ENCODE peak calls at places on chromosome 7, in nine cellular contexts. One of them, this sample, is unnamed.

GRCh38 chr7:21887353-21887752 is 58.3 kb downstream of the CDCA7L start:
- DNase-seq in T1000: no peak
- DNase-seq in GM12864: no peak
- DNase-seq in A172: no peak
- DNase-seq in mesenteric fat pad: no peak
- DNase-seq in stromal cell of bone marrow: no peak
- DNase-seq in amygdala: no peak
- DNase-seq in midbrain: no peak
- DNase-seq in HS-27A: no peak
- DNase-seq in this sample: no peak

GRCh38 chr7:104584620-104585019 is 256.2 kb downstream of the LHFPL3 start:
- DNase-seq in mesenteric fat pad: no peak
- DNase-seq in midbrain: no peak
- DNase-seq in A172: peak
- DNase-seq in HS-27A: no peak
- DNase-seq in stromal cell of bone marrow: no peak
- DNase-seq in GM12864: no peak
- DNase-seq in T1000: no peak
- DNase-seq in amygdala: no peak
- DNase-seq in this sample: no peak

GRCh38 chr7:27168265-27168947 is 3.1 kb upstream of the HOXA9 start:
- DNase-seq in HS-27A: no peak
- DNase-seq in A172: peak
- DNase-seq in amygdala: no peak
- DNase-seq in midbrain: no peak
- DNase-seq in T1000: no peak
- DNase-seq in GM12864: no peak
- DNase-seq in stromal cell of bone marrow: no peak
- DNase-seq in mesenteric fat pad: no peak
- DNase-seq in this sample: no peak

GRCh38 chr7:42843209-42843800 is 68.6 kb downstream of the C7orf25 start:
- DNase-seq in midbrain: peak
- DNase-seq in T1000: no peak
- DNase-seq in A172: peak
- DNase-seq in amygdala: no peak
- DNase-seq in HS-27A: no peak
- DNase-seq in stromal cell of bone marrow: no peak
- DNase-seq in GM12864: no peak
- DNase-seq in mesenteric fat pad: no peak
- DNase-seq in this sample: no peak

GRCh38 chr7:19112290-19113000 is 5.0 kb downstream of the TWIST1 start:
- DNase-seq in amygdala: no peak
- DNase-seq in mesenteric fat pad: no peak
- DNase-seq in T1000: no peak
- DNase-seq in midbrain: no peak
- DNase-seq in GM12864: no peak
- DNase-seq in HS-27A: no peak
- DNase-seq in A172: no peak
- DNase-seq in stromal cell of bone marrow: peak
- DNase-seq in this sample: no peak

GRCh38 chr7:1513657-1514095 is 9.5 kb upstream of the INTS1 start:
- DNase-seq in stromal cell of bone marrow: no peak
- DNase-seq in A172: peak
- DNase-seq in T1000: no peak
- DNase-seq in HS-27A: no peak
- DNase-seq in amygdala: no peak
- DNase-seq in midbrain: no peak
- DNase-seq in GM12864: no peak
- DNase-seq in mesenteric fat pad: no peak
- DNase-seq in this sample: no peak

GRCh38 chr7:326845-327304 is 36.9 kb downstream of the FOXL3 start:
- DNase-seq in T1000: no peak
- DNase-seq in mesenteric fat pad: no peak
- DNase-seq in midbrain: no peak
- DNase-seq in HS-27A: no peak
- DNase-seq in amygdala: no peak
- DNase-seq in A172: no peak
- DNase-seq in stromal cell of bone marrow: no peak
- DNase-seq in GM12864: no peak
- DNase-seq in this sample: no peak

GRCh38 chr7:2231992-2232765 is 566 bp downstream of the MAD1L1 start:
- DNase-seq in mesenteric fat pad: no peak
- DNase-seq in GM12864: no peak
- DNase-seq in amygdala: no peak
- DNase-seq in stromal cell of bone marrow: no peak
- DNase-seq in HS-27A: no peak
- DNase-seq in A172: no peak
- DNase-seq in T1000: no peak
- DNase-seq in midbrain: no peak
- DNase-seq in this sample: no peak

GRCh38 chr7:2120251-2120660 is 112.5 kb downstream of the MAD1L1 start:
- DNase-seq in amygdala: no peak
- DNase-seq in GM12864: no peak
- DNase-seq in mesenteric fat pad: no peak
- DNase-seq in T1000: no peak
- DNase-seq in stromal cell of bone marrow: no peak
- DNase-seq in midbrain: no peak
- DNase-seq in HS-27A: no peak
- DNase-seq in A172: no peak
- DNase-seq in this sample: no peak

GRCh38 chr7:114539575-114539974 is 125.0 kb downstream of the FOXP2 start:
- DNase-seq in midbrain: no peak
- DNase-seq in GM12864: no peak
- DNase-seq in HS-27A: no peak
- DNase-seq in A172: peak
- DNase-seq in T1000: no peak
- DNase-seq in amygdala: no peak
- DNase-seq in stromal cell of bone marrow: no peak
- DNase-seq in mesenteric fat pad: no peak
- DNase-seq in this sample: no peak

GRCh38 chr7:23713285-23714235 is 3.5 kb downstream of the STK31 start:
- DNase-seq in A172: peak
- DNase-seq in amygdala: no peak
- DNase-seq in mesenteric fat pad: no peak
- DNase-seq in GM12864: no peak
- DNase-seq in stromal cell of bone marrow: peak
- DNase-seq in midbrain: no peak
- DNase-seq in T1000: no peak
- DNase-seq in HS-27A: peak
- DNase-seq in this sample: no peak

GRCh38 chr7:98126311-98127142 is 19.9 kb downstream of the LMTK2 start:
- DNase-seq in A172: no peak
- DNase-seq in stromal cell of bone marrow: no peak
- DNase-seq in HS-27A: no peak
- DNase-seq in T1000: no peak
- DNase-seq in midbrain: no peak
- DNase-seq in mesenteric fat pad: no peak
- DNase-seq in amygdala: no peak
- DNase-seq in GM12864: no peak
- DNase-seq in this sample: no peak

GRCh38 chr7:116399808-116400207 is 99.7 kb upstream of the CAV2 start:
- DNase-seq in T1000: no peak
- DNase-seq in mesenteric fat pad: no peak
- DNase-seq in GM12864: no peak
- DNase-seq in HS-27A: peak
- DNase-seq in stromal cell of bone marrow: peak
- DNase-seq in midbrain: no peak
- DNase-seq in amygdala: no peak
- DNase-seq in A172: peak
- DNase-seq in this sample: no peak